ENCODE peak calls at places on chromosome 10, in seven cellular contexts. K, Q, F, N, E, O and M are unnamed samples.

GRCh38 chr10:71079761-71080380 is 132.5 kb upstream of the UNC5B start:
- DNase-seq in O (peak; percentile 32), F (no peak), K (peak; percentile 29), N (no peak), E (no peak), Q (no peak), M (peak; percentile 90)

GRCh38 chr10:49398000-49398861 is 2.3 kb upstream of the DRGX start:
- DNase-seq in Q (peak; percentile 78), F (no peak), K (no peak), E (no peak), N (peak; percentile 76), O (no peak), M (no peak)

GRCh38 chr10:30791197-30791611 is 161.7 kb upstream of the LYZL2 start:
- DNase-seq in K (no peak), F (no peak), Q (no peak), N (no peak), E (no peak), O (peak; percentile 62), M (no peak)

GRCh38 chr10:36779238-36779846 is 346.1 kb upstream of the ANKRD30A start:
- DNase-seq in F (peak; percentile 25), E (peak; percentile 70), K (no peak), N (peak; percentile 74), O (no peak), Q (peak; percentile 70), M (no peak)

GRCh38 chr10:108409316-108409715 is 1244.8 kb upstream of the SORCS1 start:
- DNase-seq in F (no peak), K (no peak), N (no peak), E (no peak), Q (no peak), O (no peak), M (no peak)

GRCh38 chr10:33071857-33072256 is 113.8 kb upstream of the ITGB1 start:
- DNase-seq in F (no peak), Q (peak; percentile 78), N (no peak), K (no peak), E (no peak), O (no peak), M (no peak)

GRCh38 chr10:61939575-61940301 is 38.2 kb downstream of the ARID5B start:
- DNase-seq in K (no peak), E (no peak), O (no peak), Q (no peak), N (no peak), F (peak; percentile 63), M (no peak)

GRCh38 chr10:15238553-15239335 is 70.3 kb upstream of the NMT2 start:
- DNase-seq in K (no peak), O (no peak), Q (no peak), N (no peak), E (no peak), F (no peak), M (no peak)

GRCh38 chr10:119375574-119376265 is 166.8 kb downstream of the RGS10 start:
- DNase-seq in Q (no peak), E (no peak), N (no peak), O (no peak), F (no peak), K (peak; percentile 81), M (no peak)

GRCh38 chr10:79069325-79070090 is 742 bp downstream of the ZMIZ1 start:
- DNase-seq in E (no peak), F (no peak), K (no peak), Q (peak; percentile 44), N (peak; percentile 73), O (peak; percentile 81), M (no peak)

GRCh38 chr10:74047304-74047703 is 49.4 kb downstream of the VCL start:
- DNase-seq in O (no peak), E (no peak), F (no peak), N (no peak), K (no peak), Q (no peak), M (no peak)

GRCh38 chr10:122464158-122464510 is 2.8 kb downstream of the HTRA1 start:
- DNase-seq in Q (no peak), F (no peak), N (no peak), O (no peak), K (no peak), E (no peak), M (no peak)

GRCh38 chr10:122462533-122463465 is 1.4 kb downstream of the HTRA1 start:
- DNase-seq in K (peak; percentile 87), F (no peak), O (peak; percentile 88), Q (no peak), E (no peak), N (peak; percentile 56), M (no peak)

GRCh38 chr10:122461729-122462532 is 578 bp downstream of the HTRA1 start:
- DNase-seq in Q (peak; percentile 51), O (no peak), K (no peak), F (no peak), E (no peak), N (no peak), M (no peak)

GRCh38 chr10:122464575-122464974 is 3.2 kb downstream of the HTRA1 start:
- DNase-seq in N (no peak), E (no peak), K (no peak), F (no peak), Q (no peak), O (no peak), M (no peak)

DNA sequence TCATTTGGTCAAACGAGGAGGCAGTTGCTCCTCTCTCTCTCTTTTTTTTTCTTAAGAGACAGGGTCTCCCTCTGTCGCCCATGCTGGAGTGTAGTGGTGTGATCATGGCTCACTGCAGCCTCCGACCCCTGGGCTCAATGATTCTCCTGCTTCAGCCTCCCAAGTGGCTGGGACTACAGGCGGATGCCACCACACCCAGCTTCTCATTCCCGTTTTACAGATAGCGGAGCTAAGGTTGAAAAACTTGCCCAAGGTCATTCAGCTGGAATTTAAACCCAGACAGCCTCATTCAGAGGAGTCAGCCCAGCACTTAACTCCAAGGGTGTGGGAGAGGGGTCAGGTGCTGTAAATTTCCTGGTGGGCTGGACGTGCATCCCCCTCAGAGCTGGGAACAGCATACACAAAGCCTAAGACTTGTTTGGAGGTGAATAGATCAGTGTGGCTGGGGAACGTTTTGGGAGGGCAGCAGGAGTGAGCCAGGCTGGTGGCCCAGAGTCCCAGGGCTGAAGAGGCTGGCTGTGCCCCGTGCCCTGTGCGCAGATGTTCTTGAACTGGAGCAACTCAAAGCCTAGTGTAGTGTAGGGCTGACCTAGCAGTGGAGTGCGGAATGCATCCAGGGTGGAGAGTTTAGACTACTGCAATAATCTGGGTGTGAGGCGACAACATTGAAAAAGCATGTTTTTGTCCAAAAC is 2.3 kb downstream of the HTRA1 start:
- DNase-seq in F (no peak), O (no peak), Q (no peak), K (no peak), N (no peak), E (no peak), M (no peak)
- H3K4me3 ChIP-seq in F (peak overlapping the region; percentile 46), O (peak overlapping the region; percentile 71), Q (peak overlapping the region; percentile 75), K (peak overlapping the region; percentile 85), N (peak overlapping the region; percentile 65), E (no peak overlapping the region), M (peak overlapping the region; percentile 71)

GRCh38 chr10:53690556-53691240 is 918.1 kb upstream of the MBL2 start:
- DNase-seq in K (no peak), O (no peak), F (no peak), N (peak; percentile 55), E (no peak), Q (no peak), M (no peak)
- TF ChIP-seq POLR2AphosphoS5 in K (no peak), O (no peak), F (no peak), N (no peak), E (no peak), Q (no peak), M (no peak)

DNA sequence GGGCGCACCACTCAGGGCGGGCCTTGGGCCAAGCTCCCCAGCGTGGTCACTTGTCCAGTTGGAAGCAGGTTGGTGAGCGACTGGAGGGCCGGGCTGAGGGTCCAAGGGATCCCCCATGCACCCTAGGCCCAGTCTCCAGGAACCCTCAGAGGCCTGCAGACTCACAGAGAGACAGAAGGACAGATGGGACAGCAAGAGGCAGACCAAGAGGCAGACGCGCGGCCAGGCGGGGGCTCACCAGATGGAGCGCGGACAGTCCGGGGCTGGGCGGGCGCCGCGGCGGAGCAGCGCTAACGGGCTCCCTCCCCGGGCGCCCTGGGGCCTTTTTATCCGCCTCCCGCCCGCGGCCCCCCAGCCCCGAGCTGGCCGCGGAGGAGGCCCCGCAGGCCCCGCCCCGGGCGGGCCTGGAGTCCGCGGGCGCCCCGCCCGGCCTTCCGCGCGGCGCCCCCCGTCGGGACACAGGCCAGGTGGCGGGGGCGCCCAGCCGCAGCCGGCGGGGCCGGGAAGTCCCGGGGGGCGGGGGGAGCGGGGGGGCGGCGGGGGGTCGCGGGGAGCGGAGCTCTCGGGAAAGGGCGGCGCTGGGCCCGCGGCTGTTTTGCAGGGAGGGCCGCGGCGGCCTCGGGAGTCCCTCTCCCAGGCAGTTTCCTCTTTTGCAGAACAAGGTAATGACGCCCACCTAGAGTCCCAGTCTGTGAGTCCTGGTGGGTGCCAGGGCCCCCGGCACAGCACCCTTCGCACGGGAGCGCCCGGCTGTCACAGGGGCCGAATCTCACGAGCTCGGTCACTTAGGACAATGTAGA is at the start of gene LOXL4:
- DNase-seq in O (peak; percentile 78), F (no peak), K (no peak), E (no peak), N (peak; percentile 89), Q (peak; percentile 45), M (no peak)
- H3K4me3 ChIP-seq in O (peak within 1 kb of the TSS; percentile 67), F (peak within 1 kb of the TSS; percentile 40), K (peak within 1 kb of the TSS; percentile 52), E (no peak within 1 kb of the TSS), N (peak within 1 kb of the TSS; percentile 40), Q (peak within 1 kb of the TSS; percentile 66), M (peak within 1 kb of the TSS; percentile 69)

DNA sequence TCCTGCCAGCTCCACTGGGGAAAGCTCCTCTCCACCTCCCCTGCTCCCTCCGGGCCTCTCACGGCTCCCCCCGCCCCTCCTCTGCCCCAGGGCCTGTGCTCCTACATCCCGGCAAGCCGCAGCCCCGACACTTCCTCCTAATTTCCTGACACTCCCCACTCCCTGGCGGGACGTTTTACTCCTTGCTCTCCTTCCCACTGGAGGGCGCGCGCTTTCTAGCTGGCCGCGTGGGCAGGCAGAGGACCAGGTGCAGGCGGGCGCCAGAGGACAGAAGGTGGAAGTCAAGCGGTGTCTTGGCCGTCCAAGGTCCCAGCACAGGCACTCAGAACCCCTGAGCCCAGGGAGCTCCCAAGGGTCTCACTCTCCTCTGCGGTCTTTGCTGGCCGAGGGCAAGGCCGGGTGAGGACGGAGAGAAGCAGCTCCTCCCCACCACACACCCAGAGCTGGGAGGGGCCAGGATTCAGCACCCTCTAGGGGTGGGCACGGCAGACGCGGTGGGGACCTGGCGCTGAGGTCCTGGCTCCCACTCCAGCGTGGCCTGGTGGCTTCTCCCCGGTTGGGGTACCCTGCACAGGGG is 19.1 kb downstream of the ADAM8 start:
- DNase-seq in Q (peak; percentile 82), N (peak; percentile 69), K (no peak), E (peak; percentile 2), F (no peak), O (peak; percentile 81), M (no peak)
- TF ChIP-seq POLR2AphosphoS5 in Q (no peak), N (no peak), K (no peak), E (no peak), F (peak; percentile 61), O (no peak), M (peak; percentile 46)

GRCh38 chr10:80188713-80189112 is 16.6 kb downstream of the ANXA11 start:
- DNase-seq in E (no peak), F (no peak), Q (no peak), K (no peak), N (no peak), O (peak; percentile 41), M (no peak)

GRCh38 chr10:80187465-80188409 is 17.6 kb downstream of the ANXA11 start:
- DNase-seq in Q (no peak), E (no peak), N (no peak), F (no peak), K (no peak), O (peak; percentile 63), M (no peak)

GRCh38 chr10:80185522-80186299 is 19.6 kb downstream of the ANXA11 start:
- DNase-seq in K (no peak), F (no peak), E (no peak), Q (no peak), N (no peak), O (no peak), M (no peak)

GRCh38 chr10:80186364-80187012 is 18.8 kb downstream of the ANXA11 start:
- DNase-seq in E (no peak), K (no peak), Q (no peak), F (no peak), N (no peak), O (peak; percentile 77), M (no peak)

GRCh38 chr10:80187060-80187459 is 18.3 kb downstream of the ANXA11 start:
- DNase-seq in K (no peak), F (no peak), Q (no peak), O (peak; percentile 41), E (no peak), N (no peak), M (no peak)
- H3K4me3 ChIP-seq in K (no peak overlapping the region), F (no peak overlapping the region), Q (no peak overlapping the region), O (no peak overlapping the region), E (no peak overlapping the region), N (no peak overlapping the region), M (no peak overlapping the region)